ENCODE peak calls at places on chromosome 21, in six cellular contexts. K, U, D, R, V and F are unnamed samples.

GRCh38 chr21:17512245-17513213 is at the start of gene CXADR:
- DNase-seq in V (peak; percentile 77), U (no peak), R (peak; percentile 94), D (peak; percentile 86), K (peak; percentile 89), F (peak; percentile 72)

GRCh38 chr21:15121655-15122120 is 56.9 kb upstream of the NRIP1 start:
- DNase-seq in U (no peak), R (no peak), K (peak; percentile 79), D (no peak), V (no peak), F (no peak)

GRCh38 chr21:17554619-17555472 is 42.0 kb downstream of the CXADR start:
- DNase-seq in R (no peak), U (no peak), V (no peak), K (peak; percentile 32), D (no peak), F (no peak)

GRCh38 chr21:46115441-46116188 is 17.7 kb downstream of the COL6A2 start:
- DNase-seq in V (no peak), U (no peak), D (no peak), R (no peak), K (no peak), F (no peak)

GRCh38 chr21:35139382-35139715 is 90.2 kb upstream of the RUNX1 start:
- DNase-seq in V (no peak), U (no peak), D (no peak), K (no peak), R (no peak), F (no peak)

GRCh38 chr21:14383596-14384210 is 757 bp upstream of the HSPA13 start:
- DNase-seq in R (no peak), V (no peak), K (no peak), D (no peak), U (peak; percentile 12), F (no peak)

GRCh38 chr21:20739421-20739820 is 258.8 kb upstream of the NCAM2 start:
- DNase-seq in U (no peak), K (no peak), V (peak; percentile 17), D (no peak), R (no peak), F (no peak)

GRCh38 chr21:38952890-38953289 is 147.2 kb downstream of the ETS2 start:
- DNase-seq in K (no peak), D (no peak), V (no peak), R (no peak), U (no peak), F (no peak)

GRCh38 chr21:15976807-15977206 is 247.0 kb downstream of the USP25 start:
- DNase-seq in R (no peak), U (no peak), V (no peak), D (no peak), K (no peak), F (no peak)

GRCh38 chr21:46567348-46567747 is 37.5 kb downstream of the S100B start:
- DNase-seq in K (no peak), D (no peak), U (no peak), V (no peak), R (no peak), F (no peak)

GRCh38 chr21:23480591-23481270 is 2126.6 kb downstream of the MRPL39 start:
- DNase-seq in U (no peak), R (no peak), V (no peak), D (no peak), K (no peak), F (no peak)

GRCh38 chr21:27219068-27219467 is 252.2 kb upstream of the ADAMTS5 start:
- DNase-seq in K (no peak), V (no peak), D (no peak), R (no peak), U (no peak), F (no peak)

GRCh38 chr21:9837946-9838801 is 683.2 kb upstream of the TPTE start:
- DNase-seq in U (no peak), R (no peak), V (peak; percentile 44), K (no peak), D (no peak), F (no peak)

GRCh38 chr21:46651121-46651520 is 15.6 kb downstream of the PRMT2 start:
- DNase-seq in R (no peak), D (no peak), K (no peak), U (no peak), V (no peak), F (no peak)

GRCh38 chr21:18499761-18500376 is 96.3 kb upstream of the TMPRSS15 start:
- DNase-seq in U (no peak), V (peak; percentile 14), R (peak; percentile 66), K (peak; percentile 21), D (no peak), F (no peak)

DNA sequence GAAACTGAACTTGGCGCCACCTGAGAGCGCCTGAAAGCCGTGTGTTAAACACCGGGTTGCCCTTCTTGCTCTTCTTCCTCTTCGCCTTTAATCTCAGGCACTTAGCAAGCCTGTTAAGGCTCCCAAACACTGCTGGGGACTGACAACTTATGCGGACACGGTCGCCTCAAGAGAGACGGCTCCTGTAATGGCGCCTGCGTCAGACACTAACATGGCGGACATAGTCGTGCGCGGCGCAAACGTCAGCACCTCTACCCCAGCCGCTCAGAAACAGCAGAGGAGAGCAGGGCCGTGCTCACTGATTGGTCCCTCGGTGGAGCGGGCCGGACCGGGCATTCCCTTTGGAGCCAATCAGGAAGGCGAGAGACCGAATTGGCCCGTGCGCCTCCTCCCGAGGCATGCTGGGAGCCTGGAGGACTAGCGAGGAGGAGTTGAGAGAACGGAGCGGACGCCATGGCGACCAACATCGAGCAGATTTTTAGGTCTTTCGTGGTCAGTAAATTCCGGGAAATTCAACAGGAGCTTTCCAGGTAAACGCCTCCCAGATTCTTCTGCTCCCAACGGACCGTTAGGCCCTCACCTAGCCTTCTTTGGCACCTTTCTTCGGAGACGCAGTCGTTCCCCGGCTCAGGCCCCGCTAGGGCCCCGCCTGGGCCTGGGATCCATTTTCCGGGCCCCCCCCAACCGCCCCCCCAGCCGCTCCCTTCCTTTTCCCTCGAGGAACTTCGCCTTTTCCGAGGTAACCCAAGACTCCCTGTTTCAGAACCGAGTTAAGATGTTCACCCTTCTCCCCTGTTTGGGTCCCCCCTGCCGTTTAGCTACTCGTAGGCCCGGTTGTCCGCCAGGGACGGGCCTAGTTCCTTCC is at the start of gene SON:
- DNase-seq in R (peak; percentile 91), K (peak; percentile 96), V (peak; percentile 98), D (peak; percentile 79), U (peak; percentile 95), F (peak; percentile 85)
- TF ChIP-seq POLR2A in R (peak; percentile 98), K (peak; percentile 97), V (peak; percentile 97), D (peak; percentile 96), U (peak; percentile 89), F (peak; percentile 91)

DNA sequence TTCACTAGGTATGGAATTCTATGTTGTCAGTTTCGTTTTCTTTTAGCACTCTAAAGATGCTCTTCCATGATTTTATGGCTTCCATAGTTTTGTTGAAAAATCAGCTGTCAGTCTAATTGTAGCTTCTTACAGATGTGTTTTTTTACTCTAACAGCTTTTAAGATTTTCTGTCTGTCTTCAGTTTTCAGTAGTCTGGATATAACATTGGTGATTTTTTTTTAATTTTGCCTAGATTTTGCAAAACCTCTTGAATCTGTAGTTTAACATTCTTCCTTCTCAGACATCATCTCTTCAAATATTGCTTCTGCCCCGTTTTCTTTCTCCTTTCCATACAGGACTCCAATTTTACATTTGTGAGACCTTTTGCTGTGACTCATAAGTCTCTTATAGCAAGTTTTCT is 17.9 kb upstream of the DYRK1A start:
- DNase-seq in K (no peak), D (no peak), U (no peak), R (no peak), V (no peak), F (no peak)
- TF ChIP-seq POLR2AphosphoS5 in K (no peak), D (no peak), U (no peak), R (no peak), V (no peak), F (no peak)

GRCh38 chr21:30430170-30430655 is at the start of gene KRTAP13-4:
- DNase-seq in R (no peak), D (no peak), U (no peak), K (no peak), V (no peak), F (no peak)

GRCh38 chr21:30436986-30437385 is 3.1 kb upstream of the KRTAP15-1 start:
- DNase-seq in D (no peak), V (no peak), U (no peak), K (no peak), R (no peak), F (no peak)

GRCh38 chr21:30439975-30440374 is at the start of gene KRTAP15-1:
- DNase-seq in R (no peak), K (no peak), V (no peak), D (no peak), U (no peak), F (no peak)

DNA sequence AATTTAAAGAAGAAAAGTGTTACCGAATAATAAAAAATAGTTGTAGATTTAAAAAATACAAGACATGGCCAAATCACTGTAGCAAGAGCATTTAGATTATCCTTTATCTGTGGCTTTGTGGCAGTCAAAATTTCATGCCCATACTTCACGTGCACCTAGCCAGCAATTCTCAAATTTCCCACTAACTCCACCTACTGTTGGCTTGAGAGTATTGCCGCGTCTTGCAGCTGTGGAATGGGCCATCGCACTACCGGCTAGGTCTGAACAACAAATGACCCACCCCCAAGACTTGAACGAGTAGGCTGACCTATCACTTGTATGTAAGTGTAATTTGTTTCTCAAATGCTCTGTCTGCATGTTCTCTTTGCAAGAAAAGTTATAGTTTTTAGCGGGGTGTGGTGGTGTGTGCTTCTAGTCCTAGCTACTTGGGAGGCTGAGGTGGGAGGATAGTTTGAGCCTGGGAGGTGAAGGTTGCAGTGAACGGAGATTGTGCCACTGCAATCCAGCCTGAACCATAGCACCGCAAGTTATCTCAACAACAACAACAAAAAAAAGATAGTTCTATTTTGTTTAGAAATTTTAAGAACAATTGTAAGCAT is 4.1 kb downstream of the KRTAP13-4 start:
- DNase-seq in U (no peak), K (no peak), R (peak; percentile 61), D (no peak), V (peak; percentile 22), F (no peak)
- TF ChIP-seq TAF1 in U (no peak), K (no peak), R (no peak), D (no peak), V (no peak), F (no peak)

GRCh38 chr21:33587792-33588484 is 546 bp downstream of the DONSON start:
- DNase-seq in U (no peak), R (no peak), V (peak; percentile 63), K (no peak), D (peak; percentile 16), F (peak; percentile 25)

GRCh38 chr21:33586927-33587326 is 1.6 kb downstream of the DONSON start:
- DNase-seq in K (no peak), R (no peak), U (no peak), V (no peak), D (no peak), F (no peak)

GRCh38 chr21:33584455-33584854 is 4.0 kb downstream of the DONSON start:
- DNase-seq in K (no peak), R (no peak), U (no peak), V (peak; percentile 38), D (no peak), F (no peak)

DNA sequence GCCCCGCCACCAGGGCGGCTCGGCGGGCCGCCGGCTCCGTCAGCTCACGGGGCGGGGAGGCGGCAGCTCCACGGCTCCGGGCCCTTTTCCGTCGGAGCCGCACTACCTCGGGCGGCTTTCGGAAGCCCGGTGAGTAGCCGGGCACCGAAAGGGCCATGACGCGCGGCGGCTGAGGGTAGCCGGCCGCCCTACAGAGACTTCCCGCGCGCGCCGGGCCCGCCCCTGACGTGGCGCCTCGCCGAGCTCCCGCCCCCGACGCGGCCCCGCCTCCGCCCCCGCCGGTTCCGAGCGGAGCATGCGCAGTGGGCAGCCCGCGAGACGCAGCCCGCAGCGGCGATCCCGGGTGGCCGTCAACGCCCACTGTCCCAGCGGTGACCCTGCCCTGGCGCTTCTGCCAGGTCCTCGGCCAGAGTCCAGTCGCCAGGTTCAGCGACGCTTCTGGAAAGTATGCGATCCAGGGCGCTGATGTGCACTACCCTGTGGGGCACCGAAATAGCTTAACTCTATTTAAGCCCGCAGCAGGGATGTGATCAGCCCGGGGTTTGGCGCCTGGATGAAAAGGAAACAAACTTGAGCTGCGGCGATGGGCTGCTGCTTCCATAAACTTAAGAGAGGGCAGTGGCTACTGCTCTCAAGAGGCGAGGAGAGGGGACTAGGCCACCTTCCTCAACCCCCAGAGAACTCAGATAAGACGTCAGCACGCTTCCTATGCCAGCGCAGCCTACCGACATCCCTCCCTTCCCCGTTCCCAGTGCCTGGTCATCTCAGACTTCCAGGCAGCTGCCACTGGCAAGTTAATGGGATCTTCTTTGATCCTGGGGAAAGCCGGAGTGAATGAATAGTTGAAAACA is at the start of gene DONSON:
- DNase-seq in U (peak; percentile 31), V (peak; percentile 100), K (peak; percentile 89), R (peak; percentile 98), D (peak; percentile 90), F (peak; percentile 84)
- TF ChIP-seq POLR2A in U (peak; percentile 84), V (peak; percentile 85), K (peak; percentile 82), R (peak; percentile 66), D (peak; percentile 42), F (peak; percentile 86)